ENCODE peak calls at places on chromosomes 16 and 17, in four cellular contexts. B is OCI-LY7, P is astrocyte of the spinal cord, X is cardiac muscle cell. M is an unnamed sample.

GRCh38 chr16:20352615-20353014 is at the start of gene UMOD:
- DNase-seq in B (no peak), P (no peak), X (no peak), M (no peak)

GRCh38 chr17:47937915-47938314 is 3.5 kb upstream of the PNPO start:
- DNase-seq in B (no peak), P (no peak), X (no peak), M (no peak)

GRCh38 chr17:44767493-44767892 is 8.7 kb downstream of the ADAM11 start:
- DNase-seq in B (peak; percentile 25), P (no peak), X (no peak), M (no peak)

GRCh38 chr16:74769791-74770190 is 4.8 kb downstream of the FA2H start:
- DNase-seq in B (no peak), P (no peak), X (no peak), M (no peak)

GRCh38 chr17:45019177-45019711 is 32.2 kb downstream of the DCAKD start:
- DNase-seq in B (peak; percentile 25), P (no peak), X (peak; percentile 60), M (no peak)

GRCh38 chr17:36839256-36839655 is 98.0 kb upstream of the LHX1 start:
- DNase-seq in B (no peak), P (no peak), X (no peak), M (no peak)

GRCh38 chr16:75074920-75075687 is 41.5 kb downstream of the LDHD start:
- DNase-seq in B (peak; percentile 88), P (no peak), X (peak; percentile 82), M (peak; percentile 53)

GRCh38 chr17:76924345-76925332 is 56.4 kb downstream of the MGAT5B start:
- DNase-seq in B (no peak), P (no peak), X (no peak), M (no peak)

GRCh38 chr17:43359469-43360105 is 39.2 kb upstream of the ARL4D start:
- DNase-seq in B (no peak), P (no peak), X (no peak), M (no peak)

GRCh38 chr16:55145771-55146603 is 178.0 kb upstream of the IRX6 start:
- DNase-seq in B (no peak), P (no peak), X (no peak), M (no peak)

GRCh38 chr17:2299756-2300155 is 3.8 kb downstream of the SMG6 start:
- DNase-seq in B (no peak), P (no peak), X (no peak), M (no peak)

GRCh38 chr17:2299136-2299535 is 4.4 kb downstream of the SMG6 start:
- DNase-seq in B (no peak), P (no peak), X (no peak), M (no peak)

GRCh38 chr17:2302740-2303277 is 776 bp downstream of the SMG6 start:
- DNase-seq in B (peak; percentile 25), P (peak; percentile 22), X (no peak), M (no peak)

GRCh38 chr17:2303278-2304188 is at the start of the genes SMG6 and SRR:
- DNase-seq in B (peak; percentile 93), P (peak; percentile 92), X (peak; percentile 93), M (peak; percentile 90)
- TF ChIP-seq CTCF in B (no peak), P (no peak), X (no peak), M (no peak)

GRCh38 chr16:27242868-27243590 is 25.5 kb downstream of the NSMCE1 start:
- DNase-seq in B (no peak), P (peak; percentile 95), X (peak; percentile 86), M (peak; percentile 98)
- H3K4me3 ChIP-seq in B (no peak overlapping the region), P (peak overlapping the region; percentile 14), X (no peak overlapping the region), M (peak overlapping the region; percentile 36)

DNA sequence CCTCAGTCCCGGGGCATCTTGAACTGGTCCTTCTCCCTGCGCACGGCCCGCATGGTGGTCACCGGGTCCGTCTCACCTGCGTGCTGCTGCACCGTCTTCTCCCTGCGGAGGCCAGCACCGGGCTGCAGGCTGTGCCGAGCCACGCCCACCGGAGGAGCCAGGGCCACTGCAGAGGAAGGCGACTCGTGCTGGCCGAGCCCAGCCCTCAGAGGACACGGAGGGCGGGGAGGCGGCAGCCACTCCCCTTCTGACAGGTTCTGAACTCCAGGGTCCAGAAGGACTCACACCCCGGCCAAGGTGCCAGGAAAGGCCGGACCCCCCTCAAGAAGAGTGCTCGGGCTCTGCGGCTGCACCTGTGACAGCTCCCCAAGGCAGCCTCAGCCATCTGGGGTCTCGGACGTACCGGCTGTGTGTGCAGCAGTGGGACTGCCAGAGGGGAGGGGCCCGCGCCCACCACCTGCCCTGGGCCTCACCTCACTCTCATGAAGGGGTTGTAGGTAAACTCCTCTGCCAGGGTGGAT is 15.8 kb upstream of the IGFALS start:
- DNase-seq in B (no peak), P (no peak), X (no peak), M (no peak)
- TF ChIP-seq CTCF in B (no peak), P (no peak), X (no peak), M (no peak)

DNA sequence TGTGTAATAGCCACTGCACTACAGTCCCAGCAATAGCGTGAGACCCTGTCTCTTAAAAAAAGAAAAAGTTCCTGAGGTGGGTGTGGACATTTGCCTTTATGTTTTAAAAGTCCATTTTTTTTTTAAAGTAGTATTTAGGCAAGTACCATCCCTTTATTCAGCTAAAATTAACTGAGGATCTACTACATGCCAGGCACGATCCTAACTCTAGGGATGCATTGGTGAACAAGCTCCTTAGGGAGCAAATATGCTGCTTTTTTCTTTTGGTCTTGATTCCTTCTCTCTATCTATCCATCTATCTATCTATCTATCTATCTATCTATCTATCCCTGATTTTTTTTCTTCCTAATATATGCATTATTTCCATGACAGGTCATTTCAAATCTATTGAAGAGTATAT is 44.7 kb downstream of the CMTM3 start:
- DNase-seq in B (no peak), P (no peak), X (no peak), M (no peak)
- H3K4me3 ChIP-seq in B (no peak overlapping the region), P (no peak overlapping the region), X (no peak overlapping the region), M (no peak overlapping the region)

DNA sequence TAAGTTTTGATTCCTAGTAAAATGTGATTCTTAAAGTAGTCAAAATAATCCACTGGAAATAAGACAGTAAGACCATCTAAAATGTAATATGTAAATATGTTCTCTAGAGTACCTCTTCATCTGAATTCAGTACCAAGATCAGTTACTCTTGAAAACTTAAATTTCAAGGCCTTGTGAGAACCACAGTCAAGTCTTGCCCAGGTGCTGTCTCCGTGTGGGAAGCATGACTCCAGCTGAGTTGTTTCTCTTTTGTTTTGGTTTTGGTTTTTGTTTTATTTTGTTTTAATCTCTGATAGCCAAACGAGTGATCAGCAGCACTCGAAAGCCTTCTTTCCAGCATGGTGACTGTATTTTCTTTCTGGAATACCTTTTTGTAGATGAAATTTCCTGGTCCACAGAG is 907.0 kb downstream of the KCNJ18 start:
- DNase-seq in B (no peak), P (no peak), X (no peak), M (no peak)
- TF ChIP-seq CTCF in B (no peak), P (no peak), X (no peak), M (no peak)

M was measured in fibroblast of villous mesenchyme.